ENCODE peak calls at places on chromosomes 5 and 9, in four cellular contexts. C is brain microvascular endothelial cell; T is CD4-positive, CD25-positive, alpha-beta regulatory T cell; F is heart right ventricle. K is an unnamed sample.

GRCh38 chr5:133900498-133901270 is 67.7 kb downstream of the C5orf15 start:
- DNase-seq in C (no peak), T (no peak), F (no peak), K (no peak)

GRCh38 chr5:51302358-51302757 is 80.9 kb upstream of the ISL1 start:
- DNase-seq in C (no peak), T (no peak), F (no peak), K (no peak)

GRCh38 chr5:34625246-34625645 is 30.9 kb upstream of the RAI14 start:
- DNase-seq in C (no peak), T (no peak), F (no peak), K (no peak)

GRCh38 chr9:129383415-129384088 is 205.5 kb upstream of the IER5L start:
- DNase-seq in C (peak), T (peak), F (peak), K (peak)

GRCh38 chr9:114289106-114289505 is 33.8 kb upstream of the ORM1 start:
- DNase-seq in C (no peak), T (no peak), F (no peak), K (peak)

GRCh38 chr5:113663879-113664278 is 150.4 kb downstream of the YTHDC2 start:
- DNase-seq in C (peak), T (no peak), F (peak), K (no peak)

GRCh38 chr9:128149001-128149701 is at the start of gene LCN2:
- DNase-seq in C (no peak), T (no peak), F (no peak), K (peak)

GRCh38 chr9:81729141-81729540 is 39.8 kb upstream of the TLE1 start:
- DNase-seq in C (no peak), T (no peak), F (no peak), K (no peak)

GRCh38 chr9:13823021-13823420 is 490.9 kb downstream of the NFIB start:
- DNase-seq in C (no peak), T (no peak), F (no peak), K (no peak)

GRCh38 chr9:136748201-136748600 is at the start of gene LCN6:
- DNase-seq in C (no peak), T (no peak), F (no peak), K (no peak)
- H3K27ac ChIP-seq in C (no peak), T (no peak), F (peak), K (no peak)

DNA sequence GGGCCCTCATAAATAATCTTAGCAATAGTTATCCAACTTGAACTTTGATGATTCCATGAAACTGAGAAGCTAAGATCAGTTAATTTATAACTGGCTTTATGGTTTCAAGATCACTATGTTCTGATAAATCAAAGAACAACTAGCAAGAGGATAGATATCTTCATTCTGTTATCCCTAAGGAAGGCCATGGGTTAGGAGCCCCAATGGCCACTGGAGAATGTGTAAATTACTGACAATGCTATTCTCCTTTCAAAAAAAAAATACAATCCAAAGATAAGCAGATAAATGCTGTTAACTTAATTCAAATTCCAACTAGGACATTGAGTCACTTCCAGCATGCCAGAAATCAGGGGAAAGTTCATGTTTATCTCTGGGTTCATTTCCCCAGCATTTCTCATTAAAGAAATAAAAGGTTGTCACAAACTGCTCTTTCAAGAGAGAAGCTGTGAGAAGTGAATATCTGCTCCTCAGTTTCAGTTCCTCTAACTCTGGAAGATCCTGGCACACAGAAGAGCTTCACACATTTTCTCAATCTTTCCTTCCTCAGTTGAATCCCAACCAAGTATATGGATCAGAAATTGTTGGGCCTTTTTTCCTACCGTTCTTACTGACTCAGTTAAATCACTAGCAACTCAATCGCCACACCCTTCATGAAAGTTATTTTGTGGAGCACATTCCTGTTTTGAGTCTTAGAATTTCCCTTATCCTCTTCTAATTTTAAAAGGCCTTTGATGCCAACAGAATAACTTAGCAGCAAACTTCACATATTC is 59.6 kb upstream of the SLC1A1 start:
- DNase-seq in C (peak), T (no peak), F (no peak), K (no peak)
- H3K4me3 ChIP-seq in C (no peak), T (no peak), F (no peak), K (no peak)

GRCh38 chr5:143322931-143323330 is 80.6 kb downstream of the NR3C1 start:
- DNase-seq in C (peak), T (no peak), F (no peak), K (no peak)
- H3K27ac ChIP-seq in C (no peak), T (no peak), F (no peak), K (no peak)

DNA sequence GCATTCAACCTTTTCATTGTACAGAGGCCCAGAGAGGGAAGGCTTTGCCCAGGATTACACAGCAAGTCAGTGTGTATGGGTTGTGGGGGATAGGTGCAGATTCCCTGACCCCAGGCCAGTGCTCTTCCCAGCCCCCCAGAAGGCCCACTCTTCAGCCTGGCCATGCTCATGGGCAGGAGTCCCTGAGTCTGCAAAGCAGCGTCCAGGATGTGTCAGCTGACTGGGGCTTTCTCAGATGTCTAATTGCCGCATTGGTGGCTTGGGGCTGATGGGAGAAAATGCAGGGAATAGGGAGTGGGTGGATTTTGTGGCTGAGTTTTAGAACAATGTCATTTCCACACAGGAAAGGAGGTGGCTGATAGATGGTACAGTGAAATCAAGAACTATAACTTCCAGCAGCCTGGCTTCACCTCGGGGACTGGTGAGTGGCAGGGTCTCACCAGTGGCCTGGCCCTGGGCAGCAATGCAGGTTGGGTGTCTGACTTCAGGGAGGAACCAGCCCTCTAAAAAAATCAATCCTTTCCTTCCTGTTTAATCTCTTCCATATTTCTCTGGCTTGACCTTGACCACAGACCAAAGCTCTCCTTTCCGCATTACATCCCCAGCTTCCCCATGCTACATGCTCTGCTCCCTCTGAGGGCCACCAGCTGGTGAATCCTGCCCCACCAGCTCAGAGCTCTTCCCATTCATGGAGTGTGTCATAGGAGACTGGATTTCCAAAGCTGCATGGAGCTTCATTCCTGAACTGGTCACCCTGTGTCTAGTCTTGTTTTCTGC is 14.2 kb downstream of the GLIPR2 start:
- DNase-seq in C (no peak), T (no peak), F (no peak), K (no peak)
- H3K4me3 ChIP-seq in C (no peak), T (peak), F (no peak), K (no peak)

K was measured in aorta.